ENCODE peak calls at places on chromosomes 16 and 17, in six cellular contexts. V is mesendoderm, T is IMR-90, Y is mesenchymal stem cell, N is trophoblast cell, O is H1. W is an unnamed sample.
A peak's percentile ranks its signal among the peaks of the same experiment; 100 is the strongest.

GRCh38 chr17:64358261-64358788 is 32.3 kb downstream of the PECAM1 start:
- DNase-seq in N (no peak), T (no peak), Y (no peak), V (no peak), O (no peak), W (no peak)

GRCh38 chr17:63446981-63447687 is 1.0 kb upstream of the CYB561 start:
- DNase-seq in Y (no peak), O (no peak), V (peak; percentile 89), T (no peak), N (no peak), W (no peak)

GRCh38 chr16:84117482-84117843 is 721 bp upstream of the MBTPS1 start:
- DNase-seq in N (peak; percentile 33), Y (peak; percentile 63), T (peak; percentile 31), V (peak; percentile 61), O (no peak), W (peak; percentile 20)

GRCh38 chr16:89094252-89094901 is 725 bp downstream of the ACSF3 start:
- DNase-seq in N (peak; percentile 39), O (no peak), Y (peak; percentile 33), V (peak; percentile 38), T (no peak), W (no peak)

GRCh38 chr16:88062341-88062861 is 111.2 kb downstream of the BANP start:
- DNase-seq in N (peak; percentile 78), O (no peak), V (no peak), T (peak; percentile 78), Y (peak; percentile 62), W (peak; percentile 31)

GRCh38 chr17:44217738-44218343 is 1.6 kb downstream of the UBTF start:
- DNase-seq in T (no peak), Y (peak; percentile 8), V (no peak), O (no peak), N (no peak), W (no peak)

GRCh38 chr16:89350701-89351380 is 133.3 kb downstream of the ZNF778 start:
- DNase-seq in N (no peak), T (peak; percentile 63), Y (peak; percentile 44), O (no peak), V (no peak), W (no peak)

GRCh38 chr16:87276091-87276561 is 41.1 kb downstream of the C16orf95 start:
- DNase-seq in T (no peak), Y (no peak), O (no peak), V (no peak), N (no peak), W (no peak)

GRCh38 chr17:48544356-48545021 is 420 bp downstream of the HOXB2 start:
- DNase-seq in T (peak; percentile 93), V (no peak), Y (peak; percentile 90), N (no peak), O (no peak), W (no peak)

GRCh38 chr16:17374668-17375255 is 96.0 kb downstream of the XYLT1 start:
- DNase-seq in N (no peak), V (no peak), O (no peak), Y (no peak), T (no peak), W (no peak)

GRCh38 chr17:34961093-34961911 is at the start of the genes CCT6B and ZNF830:
- DNase-seq in V (peak; percentile 98), O (peak; percentile 79), T (peak; percentile 95), N (peak; percentile 97), Y (peak; percentile 97), W (peak; percentile 94)
- H2BK120ac ChIP-seq in V (no peak within 1 kb of the TSS), O (no peak within 1 kb of the TSS), T (peak within 1 kb of the TSS; percentile 53), N (peak within 1 kb of the TSS; percentile 57), Y (no peak within 1 kb of the TSS), W (peak within 1 kb of the TSS; percentile 0)

GRCh38 chr17:68290955-68291835 is at the start of the genes ARSG and SLC16A6:
- DNase-seq in T (peak; percentile 48), O (no peak), Y (peak; percentile 79), V (peak; percentile 85), N (peak; percentile 56), W (peak; percentile 68)

GRCh38 chr17:68294196-68294555 is 2.9 kb downstream of the ARSG start:
- DNase-seq in V (peak; percentile 28), T (no peak), N (no peak), Y (peak; percentile 43), O (no peak), W (peak; percentile 30)

GRCh38 chr17:68293490-68294195 is 2.3 kb downstream of the ARSG start:
- DNase-seq in V (no peak), Y (no peak), O (no peak), N (no peak), T (no peak), W (peak; percentile 15)

GRCh38 chr17:68291836-68292688 is 767 bp downstream of the ARSG start:
- DNase-seq in T (peak; percentile 68), N (peak; percentile 85), O (no peak), Y (peak; percentile 85), V (peak; percentile 87), W (peak; percentile 67)

DNA sequence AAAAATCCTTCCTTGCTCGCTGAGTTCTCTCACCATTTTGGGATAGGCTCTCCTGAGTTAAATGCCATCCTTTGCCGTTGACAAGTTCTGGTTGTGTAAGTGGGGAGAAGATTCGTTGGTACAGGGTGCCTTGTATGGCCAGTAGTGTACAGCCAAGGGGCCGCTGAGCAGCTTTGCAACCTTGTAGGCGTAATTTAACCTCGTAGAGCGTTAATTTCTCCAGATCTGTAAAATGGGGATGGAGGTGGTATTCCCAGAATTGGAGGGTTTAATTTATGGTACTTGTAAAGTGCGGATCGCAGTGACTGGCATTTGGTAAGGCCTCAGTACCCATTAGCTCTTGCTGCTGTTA is 1.4 kb downstream of the ARSG start:
- DNase-seq in Y (no peak), N (no peak), V (no peak), O (no peak), T (no peak), W (no peak)
- H3K4me3 ChIP-seq in Y (no peak overlapping the region), N (no peak overlapping the region), V (no peak overlapping the region), O (peak overlapping the region; percentile 51), T (no peak overlapping the region), W (peak overlapping the region; percentile 91)

DNA sequence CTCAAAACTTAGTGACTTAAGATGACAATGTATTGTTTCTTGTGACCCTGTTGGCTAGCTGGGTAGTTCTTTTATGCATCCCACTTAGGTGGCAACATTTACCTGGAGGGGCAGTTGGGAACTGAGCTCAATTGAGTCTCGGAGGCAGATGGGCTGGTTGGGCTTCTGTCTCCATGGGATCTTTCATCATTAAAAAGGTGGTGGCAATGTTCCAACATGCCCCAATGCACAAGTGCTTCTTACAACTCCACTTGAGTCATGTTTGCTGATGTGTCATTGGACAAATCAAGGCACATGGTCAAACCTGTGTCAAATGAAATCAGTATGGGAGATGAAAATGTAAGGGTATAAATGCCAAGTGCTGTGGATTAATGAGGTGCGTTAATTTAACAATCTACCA is 11.7 kb upstream of the HS3ST3B1 start:
- DNase-seq in Y (no peak), V (no peak), N (no peak), O (no peak), T (no peak), W (no peak)
- H2BK120ac ChIP-seq in Y (no peak overlapping the region), V (no peak overlapping the region), N (no peak overlapping the region), O (no peak overlapping the region), T (no peak overlapping the region), W (no peak overlapping the region)

GRCh38 chr16:72921106-72921505 is 126.8 kb downstream of the ZFHX3 start:
- DNase-seq in Y (no peak), O (no peak), V (no peak), N (no peak), T (no peak), W (no peak)
- H3K4me3 ChIP-seq in Y (no peak overlapping the region), O (no peak overlapping the region), V (no peak overlapping the region), N (no peak overlapping the region), T (no peak overlapping the region), W (no peak overlapping the region)

GRCh38 chr17:82299452-82299851 is 18.0 kb downstream of the CD7 start:
- DNase-seq in T (no peak), N (no peak), O (no peak), Y (no peak), V (no peak), W (no peak)
- H2BK120ac ChIP-seq in T (peak overlapping the region; percentile 77), N (no peak overlapping the region), O (no peak overlapping the region), Y (no peak overlapping the region), V (no peak overlapping the region), W (peak overlapping the region; percentile 51)

GRCh38 chr17:30220414-30220813 is 15.1 kb downstream of the SLC6A4 start:
- DNase-seq in O (no peak), T (no peak), N (no peak), V (no peak), Y (no peak), W (no peak)
- H3K4me3 ChIP-seq in O (no peak overlapping the region), T (no peak overlapping the region), N (no peak overlapping the region), V (no peak overlapping the region), Y (no peak overlapping the region), W (no peak overlapping the region)

GRCh38 chr17:11279776-11280344 is 38.8 kb downstream of the SHISA6 start:
- DNase-seq in O (no peak), V (no peak), Y (no peak), T (no peak), N (no peak), W (no peak)
- H2BK120ac ChIP-seq in O (no peak overlapping the region), V (no peak overlapping the region), Y (no peak overlapping the region), T (no peak overlapping the region), N (no peak overlapping the region), W (no peak overlapping the region)

DNA sequence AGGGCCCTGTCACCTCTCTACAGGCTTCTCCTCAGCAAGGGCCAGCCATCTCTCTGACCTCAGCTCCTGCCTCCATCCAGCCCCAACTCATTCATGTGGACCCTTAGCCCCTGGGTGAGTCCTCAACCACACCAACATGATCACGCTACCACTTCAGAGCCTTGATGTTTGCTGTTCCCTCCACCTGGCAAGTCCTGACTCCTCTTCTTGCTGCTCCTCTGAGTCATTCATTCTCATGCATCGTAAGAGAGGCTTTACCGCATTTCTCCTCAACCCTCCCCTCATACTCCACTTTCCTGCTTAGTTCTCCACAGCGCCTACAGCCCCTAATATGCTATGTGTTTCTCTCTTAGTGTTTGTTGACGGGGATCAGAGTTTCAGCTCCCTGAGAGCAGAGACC is 99.9 kb downstream of the C17orf67 start:
- DNase-seq in V (no peak), Y (no peak), O (no peak), N (no peak), T (no peak), W (no peak)
- H3K4me3 ChIP-seq in V (no peak overlapping the region), Y (no peak overlapping the region), O (no peak overlapping the region), N (no peak overlapping the region), T (no peak overlapping the region), W (no peak overlapping the region)

DNA sequence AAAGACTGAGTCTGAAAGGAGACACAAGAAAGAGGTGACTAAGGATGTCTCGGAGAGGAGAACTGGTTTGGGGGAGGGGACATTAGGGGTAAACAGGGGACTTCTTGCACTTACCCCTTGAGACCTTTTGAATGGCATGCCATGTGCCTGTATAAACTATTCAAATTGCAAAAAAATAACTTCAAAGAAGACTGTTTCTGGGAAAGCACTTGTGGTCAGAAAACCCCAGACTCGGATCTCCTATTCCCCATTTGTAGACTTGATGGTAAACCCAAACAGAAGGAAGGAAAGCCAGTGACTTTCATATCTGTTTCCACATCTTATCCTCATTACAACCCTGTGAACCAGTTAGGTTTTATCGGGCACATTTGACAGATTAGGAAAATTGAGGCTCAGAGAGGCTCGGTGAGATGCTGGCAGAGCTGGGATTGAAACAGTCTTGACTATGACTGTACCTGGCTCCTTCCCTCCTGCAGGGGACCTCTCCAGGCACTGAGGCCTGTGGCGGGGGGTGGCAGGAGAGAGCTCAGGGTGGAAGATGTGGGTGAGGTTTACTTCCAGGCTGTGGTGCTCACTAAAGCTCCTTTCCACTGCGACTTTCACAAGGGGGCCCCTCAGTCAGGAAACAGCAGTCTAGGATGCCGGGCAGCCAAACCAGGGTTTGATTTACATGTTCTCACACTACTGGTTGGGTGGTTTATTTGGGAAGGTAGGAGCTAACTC is 30.5 kb upstream of the PLCG2 start:
- DNase-seq in T (no peak), V (peak; percentile 47), Y (no peak), N (no peak), O (no peak), W (no peak)
- H2BK120ac ChIP-seq in T (no peak overlapping the region), V (no peak overlapping the region), Y (no peak overlapping the region), N (no peak overlapping the region), O (no peak overlapping the region), W (no peak overlapping the region)

W was measured in neuronal stem cell.